ENCODE peak calls at places on chromosomes 1 and 21, in nine cellular contexts. L is DND-41, J is heart right ventricle, Z is pancreas, O is HL-60, V is neural progenitor cell, G is AG09309, F is epithelial cell of esophagus, R is transverse colon. P is an unnamed sample.

GRCh38 chr1:5745776-5746610 is 246.2 kb downstream of the NPHP4 start:
- DNase-seq in L (peak), J (peak), Z (peak), O (peak), V (peak), G (peak), F (peak), R (peak), P (peak)

GRCh38 chr1:67759692-67760029 is 73.6 kb downstream of the GNG12 start:
- DNase-seq in L (no peak), J (no peak), Z (no peak), O (no peak), V (no peak), G (no peak), F (no peak), R (no peak), P (no peak)

GRCh38 chr1:21931171-21932093 is 5.7 kb downstream of the HSPG2 start:
- DNase-seq in L (no peak), J (peak), Z (peak), O (no peak), V (no peak), G (peak), F (peak), R (peak), P (no peak)

GRCh38 chr1:219120625-219121544 is 52.8 kb upstream of the LYPLAL1 start:
- DNase-seq in L (no peak), J (no peak), Z (no peak), O (peak), V (no peak), G (peak), F (peak), R (no peak), P (no peak)

GRCh38 chr1:180158149-180159147 is 3.8 kb downstream of the QSOX1 start:
- DNase-seq in L (no peak), J (no peak), Z (peak), O (no peak), V (no peak), G (no peak), F (no peak), R (peak), P (no peak)

GRCh38 chr1:209191242-209191626 is 392.3 kb upstream of the CAMK1G start:
- DNase-seq in L (no peak), J (no peak), Z (no peak), O (no peak), V (no peak), G (no peak), F (no peak), R (no peak), P (no peak)

GRCh38 chr1:16984717-16985116 is 4.3 kb upstream of the MFAP2 start:
- DNase-seq in L (no peak), J (peak), Z (no peak), O (no peak), V (no peak), G (peak), F (peak), R (peak), P (no peak)

GRCh38 chr21:34852438-34852837 is 183.6 kb downstream of the CLIC6 start:
- DNase-seq in L (no peak), J (no peak), Z (no peak), O (no peak), V (no peak), G (no peak), F (no peak), R (no peak), P (no peak)

GRCh38 chr1:12433323-12434053 is 184.5 kb downstream of the DHRS3 start:
- DNase-seq in L (peak), J (peak), Z (peak), O (no peak), V (peak), G (no peak), F (no peak), R (peak), P (peak)

GRCh38 chr1:27772932-27773731 is at the start of gene STX12:
- DNase-seq in L (peak), J (peak), Z (peak), O (peak), V (peak), G (peak), F (peak), R (peak), P (peak)

GRCh38 chr1:91827094-91828006 is 58.6 kb downstream of the TGFBR3 start:
- DNase-seq in L (no peak), J (peak), Z (peak), O (no peak), V (no peak), G (no peak), F (peak), R (peak), P (no peak)

GRCh38 chr21:37548521-37548981 is 182.0 kb downstream of the DYRK1A start:
- DNase-seq in L (no peak), J (no peak), Z (no peak), O (no peak), V (no peak), G (no peak), F (no peak), R (no peak), P (no peak)

GRCh38 chr21:36909901-36910561 is 56.4 kb downstream of the HLCS start:
- DNase-seq in L (no peak), J (no peak), Z (no peak), O (peak), V (no peak), G (peak), F (peak), R (no peak), P (no peak)

GRCh38 chr1:61641578-61642336 is 83.2 kb downstream of the TM2D1 start:
- DNase-seq in L (peak), J (peak), Z (peak), O (no peak), V (peak), G (peak), F (peak), R (peak), P (peak)

GRCh38 chr1:114214016-114214415 is 60.3 kb upstream of the SYT6 start:
- DNase-seq in L (no peak), J (no peak), Z (no peak), O (no peak), V (no peak), G (no peak), F (no peak), R (no peak), P (no peak)

GRCh38 chr1:82227696-82228095 is 427.0 kb downstream of the ADGRL2 start:
- DNase-seq in L (no peak), J (no peak), Z (no peak), O (no peak), V (no peak), G (peak), F (peak), R (no peak), P (no peak)

GRCh38 chr1:42866549-42866948 is 20.1 kb downstream of the ZNF691 start:
- DNase-seq in L (no peak), J (no peak), Z (no peak), O (no peak), V (no peak), G (no peak), F (no peak), R (no peak), P (no peak)

GRCh38 chr1:11125931-11126330 is 26.3 kb upstream of the EXOSC10 start:
- DNase-seq in L (no peak), J (no peak), Z (no peak), O (no peak), V (no peak), G (no peak), F (no peak), R (no peak), P (no peak)

GRCh38 chr1:222288056-222288455 is 259.8 kb downstream of the HHIPL2 start:
- DNase-seq in L (no peak), J (no peak), Z (no peak), O (no peak), V (no peak), G (no peak), F (peak), R (no peak), P (no peak)

GRCh38 chr1:171740987-171741871 is 636 bp downstream of the VAMP4 start:
- DNase-seq in L (peak), J (no peak), Z (peak), O (peak), V (peak), G (no peak), F (peak), R (peak), P (peak)
- TF ChIP-seq CTCF in L (peak), J (peak), Z (no peak), O (no peak), V (peak), G (no peak), F (no peak), R (no peak), P (peak)

GRCh38 chr1:40595623-40596022 is 64.2 kb downstream of the ZNF684 start:
- DNase-seq in L (no peak), J (no peak), Z (no peak), O (no peak), V (no peak), G (no peak), F (no peak), R (no peak), P (peak)
- TF ChIP-seq CTCF in L (no peak), J (no peak), Z (no peak), O (no peak), V (no peak), G (no peak), F (no peak), R (no peak), P (no peak)

GRCh38 chr1:106961671-106962070 is 94.8 kb upstream of the PRMT6 start:
- DNase-seq in L (no peak), J (no peak), Z (no peak), O (no peak), V (no peak), G (no peak), F (no peak), R (no peak), P (no peak)

GRCh38 chr1:106956721-106957120 is 99.8 kb upstream of the PRMT6 start:
- DNase-seq in L (no peak), J (no peak), Z (no peak), O (no peak), V (no peak), G (no peak), F (no peak), R (no peak), P (no peak)

GRCh38 chr1:106954830-106955229 is 101.6 kb upstream of the PRMT6 start:
- DNase-seq in L (no peak), J (no peak), Z (no peak), O (no peak), V (no peak), G (no peak), F (no peak), R (no peak), P (no peak)

GRCh38 chr1:106960412-106960811 is 96.1 kb upstream of the PRMT6 start:
- DNase-seq in L (no peak), J (no peak), Z (no peak), O (no peak), V (no peak), G (no peak), F (no peak), R (no peak), P (no peak)

GRCh38 chr1:106957795-106958194 is 98.7 kb upstream of the PRMT6 start:
- DNase-seq in L (no peak), J (no peak), Z (no peak), O (no peak), V (no peak), G (no peak), F (no peak), R (no peak), P (no peak)
- TF ChIP-seq CTCF in L (peak), J (no peak), Z (no peak), O (no peak), V (peak), G (peak), F (peak), R (no peak), P (no peak)

DNA sequence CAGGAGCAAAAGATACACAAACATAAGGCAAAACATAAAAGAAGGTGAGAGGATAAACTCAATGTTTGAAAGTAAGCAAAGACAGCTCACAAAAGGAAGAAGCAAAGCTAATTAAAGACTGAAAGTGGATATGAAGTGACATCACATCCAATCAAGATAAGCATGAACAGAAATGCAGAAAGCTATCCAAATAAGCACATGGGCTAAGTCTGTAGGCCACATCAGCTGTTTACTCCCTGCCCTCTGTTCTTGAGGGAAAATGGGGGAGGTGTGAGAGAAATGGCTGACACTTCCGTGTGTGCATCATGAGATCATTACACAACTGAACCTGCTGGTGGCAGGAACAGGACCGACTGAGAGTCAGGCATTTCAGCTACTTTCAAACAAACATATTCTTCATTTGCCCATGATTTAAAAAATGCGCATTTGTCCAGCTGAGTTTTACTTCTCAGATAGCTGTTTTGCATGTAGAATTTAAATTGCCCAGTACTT is 27.3 kb upstream of the MAN1A2 start:
- DNase-seq in L (no peak), J (no peak), Z (peak), O (peak), V (no peak), G (peak), F (peak), R (peak), P (peak)
- TF ChIP-seq CTCF in L (peak), J (no peak), Z (no peak), O (no peak), V (no peak), G (no peak), F (peak), R (peak), P (no peak)

P was measured in activated CD8-positive, alpha-beta T cell treated with anti-CD3 and anti-CD28 coated beads for 36 hours.